ENCODE peak calls at places on chromosomes 11 and 22, in eight cellular contexts. H, G, S, K, F, W, J and Z are unnamed samples.

GRCh38 chr11:118792642-118793124 is 1.7 kb upstream of the DDX6 start:
- DNase-seq in S (peak; percentile 64), K (peak; percentile 66), W (peak; percentile 75), G (peak; percentile 89), F (peak; percentile 69), J (peak; percentile 95), H (peak; percentile 63), Z (peak; percentile 50)

GRCh38 chr22:43151251-43152000 is at the start of gene TSPO:
- DNase-seq in G (peak; percentile 60), K (peak; percentile 88), S (peak; percentile 65), J (peak; percentile 90), W (peak; percentile 87), H (peak; percentile 75), F (peak; percentile 1), Z (peak; percentile 97)

GRCh38 chr11:36425593-36426206 is 84.4 kb downstream of the TRAF6 start:
- DNase-seq in K (no peak), S (no peak), G (no peak), H (no peak), F (no peak), J (no peak), W (no peak), Z (no peak)

GRCh38 chr11:33157103-33158027 is 3.9 kb downstream of the CSTF3 start:
- DNase-seq in W (no peak), F (no peak), G (no peak), K (no peak), H (no peak), S (no peak), J (no peak), Z (no peak)

GRCh38 chr22:48884292-48884691 is 943.4 kb downstream of the BRD1 start:
- DNase-seq in G (no peak), K (peak; percentile 23), H (no peak), F (no peak), S (no peak), J (no peak), W (no peak), Z (no peak)

GRCh38 chr11:10897150-10897549 is 39.3 kb upstream of the ZBED5 start:
- DNase-seq in W (no peak), S (no peak), J (no peak), G (no peak), H (no peak), K (no peak), F (no peak), Z (no peak)

GRCh38 chr11:76768091-76769047 is 14.8 kb upstream of the TSKU start:
- DNase-seq in S (no peak), H (peak; percentile 59), G (peak; percentile 77), F (no peak), W (peak; percentile 59), K (peak; percentile 77), J (no peak), Z (peak; percentile 62)

GRCh38 chr11:63015521-63016215 is at the start of gene SLC22A8:
- DNase-seq in K (no peak), J (no peak), G (no peak), F (no peak), H (no peak), W (no peak), S (no peak), Z (peak; percentile 56)

GRCh38 chr11:15710593-15711260 is 596.0 kb downstream of the INSC start:
- DNase-seq in G (no peak), S (no peak), K (no peak), W (no peak), H (peak; percentile 47), J (no peak), F (peak; percentile 42), Z (no peak)

GRCh38 chr11:100815787-100816330 is 128.8 kb downstream of the ARHGAP42 start:
- DNase-seq in F (no peak), S (no peak), W (no peak), G (no peak), K (no peak), J (no peak), H (no peak), Z (no peak)

GRCh38 chr11:129530154-129530895 is 154.7 kb downstream of the BARX2 start:
- DNase-seq in S (no peak), F (no peak), G (no peak), K (no peak), W (no peak), J (no peak), H (no peak), Z (no peak)

GRCh38 chr11:47378011-47378835 is at the start of gene SPI1:
- DNase-seq in G (peak; percentile 94), W (peak; percentile 66), F (no peak), S (no peak), K (peak; percentile 91), H (peak; percentile 54), J (no peak), Z (peak; percentile 17)

GRCh38 chr11:131217313-131218297 is 152.8 kb upstream of the NTM start:
- DNase-seq in F (no peak), H (no peak), S (no peak), G (no peak), J (no peak), W (no peak), K (no peak), Z (peak; percentile 58)

GRCh38 chr11:121041072-121041471 is 17.2 kb downstream of the TBCEL start:
- DNase-seq in K (no peak), H (no peak), J (no peak), W (no peak), F (no peak), S (no peak), G (no peak), Z (no peak)

GRCh38 chr22:30485362-30485988 is 13.7 kb upstream of the SEC14L3 start:
- DNase-seq in F (no peak), K (peak; percentile 79), G (peak; percentile 74), J (peak; percentile 99), W (peak; percentile 67), S (peak; percentile 69), H (peak; percentile 44), Z (peak; percentile 95)

GRCh38 chr11:121889168-121889567 is 226.8 kb downstream of the BLID start:
- DNase-seq in K (no peak), G (no peak), H (peak; percentile 33), S (no peak), W (no peak), J (no peak), F (no peak), Z (no peak)

GRCh38 chr22:32620992-32621391 is 146.4 kb downstream of the FBXO7 start:
- DNase-seq in F (no peak), G (no peak), J (peak; percentile 41), W (no peak), H (no peak), K (no peak), S (no peak), Z (no peak)

GRCh38 chr11:95065336-95065735 is 1.4 kb upstream of the SRSF8 start:
- DNase-seq in J (no peak), K (no peak), F (no peak), W (no peak), S (no peak), H (no peak), G (no peak), Z (no peak)

GRCh38 chr11:77093056-77093891 is 9.4 kb upstream of the OMP start:
- DNase-seq in K (peak; percentile 36), J (no peak), F (no peak), H (no peak), S (no peak), G (peak; percentile 33), W (peak; percentile 21), Z (no peak)

GRCh38 chr11:96256604-96257003 is 86.4 kb downstream of the MAML2 start:
- DNase-seq in G (no peak), S (no peak), F (no peak), W (no peak), H (no peak), K (no peak), J (no peak), Z (no peak)

GRCh38 chr11:76795285-76795935 is 12.3 kb downstream of the TSKU start:
- DNase-seq in F (no peak), G (no peak), J (peak; percentile 2), S (no peak), W (no peak), K (no peak), H (no peak), Z (no peak)

GRCh38 chr22:49736538-49736937 is 91.1 kb downstream of the BRD1 start:
- DNase-seq in K (no peak), F (no peak), W (no peak), G (no peak), J (no peak), H (no peak), S (no peak), Z (no peak)

GRCh38 chr11:109554951-109555350 is 133.0 kb downstream of the C11orf87 start:
- DNase-seq in F (no peak), S (no peak), W (no peak), G (no peak), H (no peak), K (no peak), J (no peak), Z (no peak)

GRCh38 chr11:115222863-115223530 is 281.2 kb downstream of the CADM1 start:
- DNase-seq in G (no peak), W (no peak), J (no peak), S (no peak), H (no peak), K (no peak), F (no peak), Z (no peak)